ENCODE peak calls at places on chromosomes 6 and 20, in five cellular contexts. I, Y, B, W and E are unnamed samples.

GRCh38 chr6:110323004-110323657 is 35.0 kb downstream of the METTL24 start:
- ATAC-seq in I (no peak), Y (no peak), W (no peak), B (peak; percentile 55), E (no peak)

GRCh38 chr20:13449868-13450441 is 188.8 kb downstream of the TASP1 start:
- ATAC-seq in I (no peak), B (no peak), W (no peak), Y (no peak), E (no peak)

GRCh38 chr6:101845172-101845571 is 451.7 kb downstream of the GRIK2 start:
- ATAC-seq in Y (peak; percentile 95), I (no peak), W (no peak), B (no peak), E (no peak)

GRCh38 chr20:14996883-14997672 is 659.7 kb upstream of the FLRT3 start:
- ATAC-seq in W (no peak), Y (no peak), B (peak; percentile 41), I (no peak), E (no peak)

GRCh38 chr6:4358414-4359107 is 223.2 kb upstream of the ECI2 start:
- ATAC-seq in I (peak; percentile 85), B (peak; percentile 94), W (peak; percentile 92), Y (no peak), E (peak; percentile 95)

GRCh38 chr6:20447581-20448132 is 46.0 kb downstream of the E2F3 start:
- ATAC-seq in I (no peak), Y (no peak), B (no peak), W (no peak), E (no peak)

GRCh38 chr20:10475225-10475624 is 40.1 kb downstream of the SLX4IP start:
- ATAC-seq in W (no peak), B (no peak), Y (peak; percentile 21), I (no peak), E (no peak)

GRCh38 chr6:85579581-85579980 is 14.1 kb downstream of the SNX14 start:
- ATAC-seq in B (peak; percentile 35), Y (peak; percentile 25), I (no peak), W (peak; percentile 25), E (no peak)

GRCh38 chr20:16760431-16761304 is 12.5 kb downstream of the OTOR start:
- ATAC-seq in Y (no peak), W (peak; percentile 29), B (peak; percentile 63), I (peak; percentile 69), E (no peak)

GRCh38 chr20:40663991-40664880 is 24.8 kb downstream of the MAFB start:
- ATAC-seq in B (no peak), W (no peak), Y (no peak), I (peak; percentile 84), E (no peak)

GRCh38 chr6:148112851-148113319 is 229.8 kb upstream of the SASH1 start:
- ATAC-seq in W (no peak), I (no peak), Y (no peak), B (no peak), E (no peak)

GRCh38 chr6:166625356-166625755 is 1.7 kb downstream of the RPS6KA2 start:
- ATAC-seq in I (no peak), Y (no peak), B (no peak), W (no peak), E (no peak)
- H3K4me3 ChIP-seq in I (peak overlapping the region; percentile 72), Y (no peak overlapping the region), B (no peak overlapping the region), W (no peak overlapping the region), E (peak overlapping the region; percentile 73)

GRCh38 chr6:47073125-47074110 is 31.3 kb upstream of the ADGRF1 start:
- ATAC-seq in B (peak; percentile 75), W (peak; percentile 85), I (no peak), Y (peak; percentile 30), E (no peak)

GRCh38 chr6:47072667-47073066 is 30.5 kb upstream of the ADGRF1 start:
- ATAC-seq in W (no peak), B (no peak), I (peak; percentile 68), Y (no peak), E (no peak)

GRCh38 chr6:47075741-47076421 is 33.7 kb upstream of the ADGRF1 start:
- ATAC-seq in W (no peak), I (no peak), Y (no peak), B (peak; percentile 85), E (no peak)

GRCh38 chr6:47076422-47077344 is 34.6 kb upstream of the ADGRF1 start:
- ATAC-seq in B (peak; percentile 60), Y (no peak), I (peak; percentile 31), W (no peak), E (no peak)

DNA sequence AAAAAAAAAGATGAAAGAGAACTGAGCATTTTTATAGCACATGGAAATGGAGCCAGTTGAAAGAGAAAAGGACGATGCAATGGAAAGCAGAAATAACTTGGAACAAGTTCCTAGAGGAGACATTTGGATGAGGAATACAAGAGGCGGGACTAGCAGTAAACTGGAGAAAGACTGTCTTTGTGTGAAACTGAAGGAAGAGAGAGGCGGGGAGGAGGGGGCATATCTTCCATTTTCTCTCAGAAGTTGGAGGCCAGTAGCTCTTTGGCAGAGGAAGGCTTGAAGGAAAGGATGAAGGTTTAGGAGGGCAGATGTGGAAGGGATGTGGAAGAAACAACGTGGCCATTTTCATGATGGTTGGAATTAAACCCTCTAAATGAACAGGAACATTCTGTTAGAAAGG is 33.0 kb upstream of the ADGRF1 start:
- ATAC-seq in Y (no peak), B (no peak), I (no peak), W (no peak), E (no peak)
- TF ChIP-seq POLR2AphosphoS5 in Y (no peak), B (no peak), I (no peak), W (no peak), E (no peak)

DNA sequence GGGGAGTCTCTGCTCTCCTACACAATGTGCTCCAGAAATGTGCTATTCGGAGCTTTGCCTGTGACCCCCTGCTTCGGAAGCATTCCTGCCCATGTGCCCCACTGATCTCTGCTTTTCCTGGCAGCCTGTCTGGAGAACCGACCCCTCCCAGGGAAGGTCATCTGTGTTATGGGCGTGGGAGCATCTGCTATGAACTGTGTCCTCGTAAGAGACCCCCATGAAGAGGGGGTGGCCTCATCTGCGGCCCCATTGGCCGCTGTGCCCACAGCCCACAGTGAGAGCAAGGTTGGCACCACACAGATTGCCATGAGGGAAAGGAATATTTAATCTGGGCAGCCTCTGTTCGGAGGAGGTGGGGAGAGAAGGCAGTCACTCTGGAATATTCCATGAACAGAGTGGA is 32.7 kb upstream of the IRF4 start:
- ATAC-seq in I (no peak), W (no peak), Y (no peak), B (no peak), E (no peak)
- H3K9me3 ChIP-seq in I (no peaks in the 10 kb centered on the region), W (peaks cover 4% of the 10 kb centered on the region), Y (no peaks in the 10 kb centered on the region), B (no peaks in the 10 kb centered on the region), E (no peaks in the 10 kb centered on the region)

DNA sequence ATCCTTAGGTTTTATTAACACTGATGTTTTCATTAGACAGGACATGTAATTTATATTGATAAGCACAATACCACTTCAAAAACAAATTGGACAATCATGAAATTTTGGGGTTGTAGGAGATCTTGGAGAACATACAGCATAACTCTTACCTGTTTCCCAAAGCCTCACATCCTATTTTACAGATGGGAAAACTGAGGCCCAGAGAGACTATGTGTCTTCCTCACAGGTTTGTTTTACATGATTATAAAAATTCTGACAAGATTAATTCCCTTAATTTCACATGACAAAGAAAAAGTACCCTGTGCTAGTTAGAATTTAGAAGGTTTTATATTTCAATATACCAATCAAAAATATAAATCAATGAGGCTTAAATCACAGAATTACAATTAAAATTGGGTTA is 145.5 kb downstream of the GMDS start:
- ATAC-seq in W (no peak), Y (no peak), B (no peak), I (no peak), E (no peak)
- H3K4me3 ChIP-seq in W (no peak overlapping the region), Y (no peak overlapping the region), B (no peak overlapping the region), I (no peak overlapping the region), E (no peak overlapping the region)